ENCODE peak calls at places on chromosomes 7 and 10, in seven cellular contexts. T is A172; B is activated CD8-positive, alpha-beta T cell treated with anti-CD3 and anti-CD28 coated beads for 36 hours; A is substantia nigra; O is cardiac muscle cell; D is left ventricle myocardium inferior; P is body of pancreas. S is an unnamed sample.

GRCh38 chr7:45987521-45988290 is 66.6 kb upstream of the IGFBP3 start:
- DNase-seq in T (no peak), B (no peak), A (no peak), O (no peak), D (no peak), P (no peak), S (no peak)

GRCh38 chr7:133484135-133484534 is 231.3 kb downstream of the EXOC4 start:
- DNase-seq in T (peak), B (peak), A (no peak), O (no peak), D (no peak), P (no peak), S (no peak)

GRCh38 chr7:46932266-46932655 is 649.6 kb downstream of the TNS3 start:
- DNase-seq in T (no peak), B (no peak), A (no peak), O (no peak), D (no peak), P (no peak), S (no peak)

GRCh38 chr7:97016392-97017196 is 8.0 kb downstream of the DLX5 start:
- DNase-seq in T (no peak), B (no peak), A (no peak), O (no peak), D (no peak), P (no peak), S (peak)

GRCh38 chr7:40880581-40880980 is 745.8 kb downstream of the SUGCT start:
- DNase-seq in T (no peak), B (no peak), A (no peak), O (no peak), D (no peak), P (no peak), S (no peak)

GRCh38 chr10:28359334-28359733 is 56.5 kb upstream of the MPP7 start:
- DNase-seq in T (no peak), B (no peak), A (no peak), O (no peak), D (no peak), P (no peak), S (no peak)

GRCh38 chr10:74153123-74153522 is 2.1 kb downstream of the ADK start:
- DNase-seq in T (peak), B (no peak), A (no peak), O (peak), D (no peak), P (no peak), S (no peak)

GRCh38 chr10:6958254-6958653 is 378.2 kb upstream of the PRKCQ start:
- DNase-seq in T (no peak), B (no peak), A (no peak), O (peak), D (no peak), P (no peak), S (no peak)

GRCh38 chr7:157791261-157791660 is 454.5 kb downstream of the DNAJB6 start:
- DNase-seq in T (no peak), B (no peak), A (no peak), O (no peak), D (no peak), P (no peak), S (no peak)